ENCODE peak calls at places on chromosomes 7 and 10, in four cellular contexts. H is sigmoid colon, U is mesendoderm, A is prostate gland. L is an unnamed sample.

GRCh38 chr7:76300210-76300731 is 2.2 kb upstream of the HSPB1 start:
- DNase-seq in H (no peak), U (no peak), A (peak), L (peak)

GRCh38 chr7:12770227-12770975 is 83.0 kb downstream of the ARL4A start:
- DNase-seq in H (no peak), U (no peak), A (peak), L (peak)

GRCh38 chr7:65448824-65449504 is 75.3 kb downstream of the ZNF92 start:
- DNase-seq in H (no peak), U (no peak), A (no peak), L (peak)

GRCh38 chr10:5876181-5876768 is 13.4 kb downstream of the ANKRD16 start:
- DNase-seq in H (no peak), U (no peak), A (no peak), L (no peak)

GRCh38 chr7:20170626-20171025 is 46.6 kb downstream of the MACC1 start:
- DNase-seq in H (no peak), U (no peak), A (no peak), L (no peak)

GRCh38 chr7:130151591-130152269 is 53.5 kb downstream of the TMEM209 start:
- DNase-seq in H (no peak), U (no peak), A (no peak), L (no peak)

GRCh38 chr10:89275383-89275782 is 23.8 kb upstream of the LIPA start:
- DNase-seq in H (no peak), U (no peak), A (peak), L (peak)

GRCh38 chr10:80202934-80203834 is 2.2 kb downstream of the ANXA11 start:
- DNase-seq in H (peak), U (peak), A (peak), L (peak)

GRCh38 chr7:22945584-22945983 is 68.3 kb downstream of the HYCC1 start:
- DNase-seq in H (no peak), U (no peak), A (no peak), L (no peak)

GRCh38 chr10:91564026-91564425 is 68.8 kb downstream of the PPP1R3C start:
- DNase-seq in H (no peak), U (no peak), A (no peak), L (no peak)

GRCh38 chr10:72291019-72291532 is 17.4 kb downstream of the DDIT4 start:
- DNase-seq in H (no peak), U (no peak), A (no peak), L (no peak)

GRCh38 chr7:28573059-28573553 is 160.8 kb downstream of the CREB5 start:
- DNase-seq in H (no peak), U (no peak), A (peak), L (no peak)

GRCh38 chr7:50690541-50691011 is 92.1 kb downstream of the GRB10 start:
- DNase-seq in H (no peak), U (no peak), A (no peak), L (no peak)

GRCh38 chr7:159108491-159108890 is 36.2 kb downstream of the VIPR2 start:
- DNase-seq in H (no peak), U (no peak), A (no peak), L (no peak)

GRCh38 chr10:10233256-10233655 is 784.4 kb upstream of the CELF2 start:
- DNase-seq in H (no peak), U (no peak), A (no peak), L (no peak)

GRCh38 chr7:159017210-159017609 is 127.5 kb downstream of the VIPR2 start:
- DNase-seq in H (no peak), U (no peak), A (no peak), L (no peak)

GRCh38 chr10:58943234-58943633 is 233.2 kb upstream of the PHYHIPL start:
- DNase-seq in H (no peak), U (no peak), A (no peak), L (no peak)

GRCh38 chr10:127129104-127129503 is 67.3 kb downstream of the INSYN2A start:
- DNase-seq in H (no peak), U (no peak), A (no peak), L (no peak)

GRCh38 chr7:101362334-101363195 is at the start of gene COL26A1:
- DNase-seq in H (no peak), U (peak), A (peak), L (no peak)

GRCh38 chr7:119482209-119482608 is 790.8 kb upstream of the KCND2 start:
- DNase-seq in H (no peak), U (peak), A (no peak), L (peak)

GRCh38 chr7:120819861-120820260 is 38.1 kb downstream of the TSPAN12 start:
- DNase-seq in H (no peak), U (no peak), A (no peak), L (no peak)

GRCh38 chr10:104937528-104937927 is 296.4 kb downstream of the SORCS3 start:
- DNase-seq in H (no peak), U (peak), A (no peak), L (peak)

GRCh38 chr10:6173203-6173602 is 29.5 kb upstream of the PFKFB3 start:
- DNase-seq in H (no peak), U (peak), A (no peak), L (no peak)

GRCh38 chr7:12212051-12212485 is 974 bp downstream of the TMEM106B start:
- DNase-seq in H (no peak), U (peak), A (no peak), L (peak)

GRCh38 chr10:103837370-103838094 is 17.8 kb downstream of the SH3PXD2A start:
- DNase-seq in H (peak), U (no peak), A (no peak), L (no peak)

GRCh38 chr10:106440767-106441166 is 723.7 kb downstream of the SORCS1 start:
- DNase-seq in H (no peak), U (peak), A (no peak), L (peak)

GRCh38 chr10:96697026-96697425 is 23.3 kb downstream of the PIK3AP1 start:
- DNase-seq in H (no peak), U (no peak), A (no peak), L (no peak)
- H3K27ac ChIP-seq in H (no peak), U (no peak), A (no peak), L (no peak)

GRCh38 chr7:3559178-3559765 is 258.2 kb downstream of the SDK1 start:
- DNase-seq in H (no peak), U (no peak), A (peak), L (peak)
- H3K27ac ChIP-seq in H (no peak), U (no peak), A (no peak), L (no peak)

DNA sequence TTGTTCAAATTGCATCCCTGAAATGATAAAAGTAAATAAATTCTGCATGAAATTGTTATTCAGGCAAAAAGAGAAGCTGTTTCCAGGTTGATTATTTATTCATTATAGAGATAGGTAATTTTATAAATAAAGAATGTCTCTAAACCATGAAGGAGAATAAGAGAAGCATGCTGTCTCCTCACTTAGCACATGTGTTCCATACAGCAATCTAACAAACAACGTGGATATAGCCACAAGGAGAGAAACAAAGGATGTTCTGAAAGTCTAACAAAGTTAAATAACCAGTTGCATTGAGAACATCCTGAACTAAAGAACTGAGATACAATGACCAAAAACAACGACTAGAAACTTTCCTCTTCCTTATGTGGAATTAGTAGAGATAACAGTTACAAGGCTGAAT is 50.8 kb downstream of the NEBL start:
- DNase-seq in H (no peak), U (no peak), A (no peak), L (no peak)
- H3K27ac ChIP-seq in H (no peak), U (no peak), A (no peak), L (no peak)

DNA sequence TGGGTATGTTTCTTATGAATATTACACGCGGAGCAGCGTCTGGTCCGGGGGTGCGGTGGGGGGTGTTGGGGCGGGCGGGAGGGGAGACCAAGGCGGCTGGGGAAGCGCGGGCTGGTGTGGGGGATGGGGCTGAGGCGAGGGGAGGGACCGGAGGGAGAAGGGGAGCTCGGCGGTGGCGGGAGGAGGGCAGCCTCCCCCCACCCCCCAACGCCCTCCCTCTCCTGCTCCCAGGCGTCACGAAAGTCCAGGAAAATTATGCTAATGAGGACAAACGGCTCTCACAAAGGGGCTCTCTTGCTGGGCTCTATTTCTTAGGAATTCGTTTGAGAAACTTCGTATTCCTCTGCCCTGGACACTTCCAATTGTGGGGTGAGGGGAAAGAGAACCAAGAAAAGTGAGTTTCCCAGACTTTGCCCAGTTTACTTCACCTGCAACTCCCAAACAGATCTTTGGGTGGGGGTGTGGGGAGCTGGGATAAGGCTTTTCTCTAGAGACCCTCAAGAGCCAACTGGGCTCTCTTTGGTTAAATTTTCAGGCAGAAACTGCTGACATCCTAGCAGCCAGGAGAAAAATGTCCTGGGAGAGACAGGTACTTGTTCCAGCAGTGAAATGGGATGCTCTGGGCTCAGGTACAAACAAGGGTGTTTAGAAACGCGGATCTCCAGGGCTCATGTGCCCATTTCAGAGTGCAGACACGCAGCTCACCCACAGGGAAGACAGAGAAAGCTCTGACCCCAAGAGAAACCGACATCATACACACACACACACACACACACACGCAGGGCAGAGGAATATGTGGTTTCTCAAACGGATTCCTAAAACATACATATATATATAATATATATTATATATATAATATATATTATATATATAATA is 11.7 kb upstream of the HOXA2 start:
- DNase-seq in H (peak), U (no peak), A (peak), L (peak)
- H3K27ac ChIP-seq in H (peak), U (no peak), A (peak), L (peak)

GRCh38 chr7:32336726-32337125 is 153.5 kb downstream of the LSM5 start:
- DNase-seq in H (no peak), U (no peak), A (no peak), L (peak)
- H3K27ac ChIP-seq in H (no peak), U (no peak), A (no peak), L (no peak)

DNA sequence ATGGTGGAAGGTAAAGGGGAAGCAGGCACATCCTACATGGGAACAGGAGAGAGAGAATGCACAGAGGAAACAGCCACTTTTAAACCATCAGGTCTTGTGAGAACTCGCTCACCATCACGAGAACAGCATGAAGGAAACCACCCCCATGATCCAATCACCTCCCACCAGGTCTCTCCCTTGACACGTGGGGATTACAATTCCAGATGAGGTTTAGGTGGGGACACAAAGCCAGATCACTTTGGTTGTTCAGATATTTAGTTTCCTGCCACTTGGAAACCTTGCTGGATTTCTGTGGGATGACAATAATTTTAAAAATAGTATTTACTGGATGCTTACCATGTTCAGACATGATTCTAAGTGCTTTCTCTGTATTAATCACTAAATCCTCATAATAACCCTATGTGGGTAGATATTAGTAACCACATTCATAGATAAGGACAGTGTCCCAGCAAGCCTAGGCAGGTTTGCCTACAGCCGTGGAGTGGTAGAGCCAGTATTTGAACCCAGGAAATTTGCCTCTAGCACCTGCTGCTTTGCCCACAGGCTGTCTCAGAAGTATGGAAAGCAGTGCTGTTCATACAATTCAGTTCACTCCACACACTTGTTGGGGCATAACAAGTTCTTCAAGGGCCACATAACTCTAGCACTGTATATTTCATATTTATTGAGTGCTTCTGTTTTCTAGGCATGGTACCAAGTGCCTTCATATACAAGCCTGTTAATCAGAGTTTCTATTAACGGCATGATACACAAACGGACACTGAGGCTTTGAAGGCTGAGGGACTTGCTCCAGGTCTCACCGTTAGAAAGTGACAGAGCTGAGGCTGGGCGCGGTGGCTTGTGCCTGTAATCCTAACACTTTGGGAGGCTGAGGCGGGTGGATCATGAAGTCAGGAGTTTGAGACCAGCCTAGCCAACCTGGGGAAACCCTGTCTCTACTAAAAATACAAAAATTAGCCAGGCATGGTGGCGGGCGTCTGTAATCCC is 8.3 kb downstream of the TLL2 start:
- DNase-seq in H (no peak), U (no peak), A (no peak), L (peak)
- H3K27ac ChIP-seq in H (no peak), U (no peak), A (no peak), L (peak)

GRCh38 chr10:14605231-14605925 is 169.3 kb downstream of the FAM107B start:
- DNase-seq in H (no peak), U (peak), A (no peak), L (peak)
- H3K27ac ChIP-seq in H (no peak), U (no peak), A (peak), L (no peak)

GRCh38 chr10:63549810-63550209 is 28.6 kb downstream of the REEP3 start:
- DNase-seq in H (no peak), U (no peak), A (no peak), L (no peak)

GRCh38 chr10:63555330-63555729 is 34.1 kb downstream of the REEP3 start:
- DNase-seq in H (no peak), U (no peak), A (no peak), L (no peak)

GRCh38 chr10:63553031-63553430 is 31.8 kb downstream of the REEP3 start:
- DNase-seq in H (no peak), U (no peak), A (no peak), L (peak)

GRCh38 chr10:63554666-63555065 is 33.5 kb downstream of the REEP3 start:
- DNase-seq in H (no peak), U (no peak), A (no peak), L (peak)

DNA sequence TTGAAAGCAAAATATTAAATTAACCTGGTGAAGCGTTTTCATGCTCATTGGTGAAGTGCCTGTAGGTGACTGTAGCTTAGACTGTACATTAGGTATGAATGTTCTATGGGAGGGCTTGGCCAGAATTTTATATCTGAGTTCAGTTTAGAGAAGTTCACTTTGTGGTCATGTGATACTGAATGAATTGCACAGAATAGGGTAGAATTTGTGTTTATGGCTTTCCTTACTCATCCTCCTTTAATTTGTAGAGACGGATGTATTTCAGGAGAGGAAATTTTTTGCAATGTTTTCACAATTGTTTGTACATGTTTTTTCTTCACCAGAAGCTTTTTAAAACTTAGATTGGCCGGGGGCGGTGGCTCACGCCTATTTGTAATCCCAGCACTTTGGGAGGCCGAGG is 32.3 kb downstream of the REEP3 start:
- DNase-seq in H (no peak), U (no peak), A (no peak), L (peak)
- H3K27ac ChIP-seq in H (no peak), U (no peak), A (no peak), L (peak)

GRCh38 chr7:151735186-151735853 is 141.6 kb downstream of the PRKAG2 start:
- DNase-seq in H (no peak), U (no peak), A (no peak), L (no peak)

GRCh38 chr7:151731022-151731441 is 145.9 kb downstream of the PRKAG2 start:
- DNase-seq in H (no peak), U (no peak), A (no peak), L (no peak)

GRCh38 chr7:151732292-151732691 is 144.6 kb downstream of the PRKAG2 start:
- DNase-seq in H (no peak), U (no peak), A (no peak), L (no peak)

GRCh38 chr7:151730591-151730990 is 146.3 kb downstream of the PRKAG2 start:
- DNase-seq in H (no peak), U (no peak), A (no peak), L (no peak)

GRCh38 chr7:151732834-151733585 is 143.9 kb downstream of the PRKAG2 start:
- DNase-seq in H (no peak), U (no peak), A (no peak), L (no peak)
- H3K27ac ChIP-seq in H (no peak), U (no peak), A (no peak), L (peak)

L was measured in RWPE1.